ENCODE peak calls at places on chromosomes 2 and 18, in seven cellular contexts. T, D, F, X, A, Z and P are unnamed samples.

GRCh38 chr2:105517814-105518705 is 119.2 kb upstream of the FHL2 start:
- DNase-seq in T (no peak), D (no peak), F (no peak), X (peak), A (no peak), Z (peak), P (no peak)

GRCh38 chr2:230960026-230960425 is 35.0 kb upstream of the GPR55 start:
- DNase-seq in T (no peak), D (no peak), F (no peak), X (no peak), A (no peak), Z (no peak), P (no peak)

GRCh38 chr2:71070294-71071025 is 2.0 kb downstream of the NAGK start:
- DNase-seq in T (peak), D (peak), F (peak), X (peak), A (no peak), Z (peak), P (no peak)

GRCh38 chr2:175030380-175031271 is 25.4 kb upstream of the CHN1 start:
- DNase-seq in T (peak), D (peak), F (peak), X (peak), A (peak), Z (peak), P (no peak)

GRCh38 chr2:36318547-36318946 is 37.0 kb upstream of the CRIM1 start:
- DNase-seq in T (no peak), D (no peak), F (no peak), X (no peak), A (no peak), Z (no peak), P (no peak)

GRCh38 chr2:71069376-71069775 is 928 bp downstream of the NAGK start:
- DNase-seq in T (no peak), D (no peak), F (no peak), X (no peak), A (no peak), Z (peak), P (no peak)

GRCh38 chr2:150214626-150215025 is 272.8 kb downstream of the RND3 start:
- DNase-seq in T (no peak), D (peak), F (no peak), X (no peak), A (no peak), Z (no peak), P (no peak)

GRCh38 chr2:205763708-205764501 is 81.6 kb downstream of the NRP2 start:
- DNase-seq in T (peak), D (peak), F (peak), X (peak), A (peak), Z (peak), P (peak)

GRCh38 chr2:105294046-105294445 is 35.5 kb downstream of the TGFBRAP1 start:
- DNase-seq in T (no peak), D (no peak), F (no peak), X (no peak), A (no peak), Z (no peak), P (no peak)

GRCh38 chr2:163551974-163552373 is 183.8 kb downstream of the FIGN start:
- DNase-seq in T (no peak), D (no peak), F (no peak), X (no peak), A (no peak), Z (peak), P (no peak)

GRCh38 chr2:172962824-172963223 is 112.8 kb upstream of the MAP3K20 start:
- DNase-seq in T (no peak), D (no peak), F (peak), X (peak), A (peak), Z (peak), P (no peak)

GRCh38 chr2:105557021-105557420 is 158.2 kb upstream of the FHL2 start:
- DNase-seq in T (no peak), D (no peak), F (no peak), X (no peak), A (no peak), Z (no peak), P (no peak)

GRCh38 chr2:230893338-230893737 is 28.6 kb downstream of the ITM2C start:
- DNase-seq in T (no peak), D (peak), F (peak), X (no peak), A (no peak), Z (no peak), P (no peak)

GRCh38 chr2:58428286-58428552 is 187.1 kb upstream of the FANCL start:
- DNase-seq in T (no peak), D (peak), F (no peak), X (peak), A (no peak), Z (no peak), P (no peak)

GRCh38 chr2:241508240-241508509 is 209 bp downstream of the STK25 start:
- DNase-seq in T (no peak), D (no peak), F (no peak), X (no peak), A (no peak), Z (no peak), P (no peak)

GRCh38 chr2:176844461-176844860 is 368.1 kb upstream of the HNRNPA3 start:
- DNase-seq in T (no peak), D (no peak), F (no peak), X (no peak), A (no peak), Z (no peak), P (no peak)

GRCh38 chr2:147031897-147032296 is 812.9 kb upstream of the ACVR2A start:
- DNase-seq in T (no peak), D (no peak), F (no peak), X (no peak), A (no peak), Z (no peak), P (no peak)

GRCh38 chr2:142176941-142177340 is 46.1 kb upstream of the LRP1B start:
- DNase-seq in T (no peak), D (no peak), F (no peak), X (no peak), A (no peak), Z (no peak), P (no peak)

GRCh38 chr2:227308784-227309183 is 16.3 kb upstream of the MFF start:
- DNase-seq in T (no peak), D (no peak), F (no peak), X (no peak), A (no peak), Z (no peak), P (no peak)

GRCh38 chr18:36386150-36386920 is 88.8 kb downstream of the FHOD3 start:
- DNase-seq in T (no peak), D (no peak), F (no peak), X (no peak), A (no peak), Z (no peak), P (no peak)

GRCh38 chr18:2857491-2858063 is 10.8 kb downstream of the EMILIN2 start:
- DNase-seq in T (peak), D (no peak), F (peak), X (peak), A (no peak), Z (peak), P (no peak)

GRCh38 chr2:8281234-8281633 is 400.6 kb upstream of the ID2 start:
- DNase-seq in T (no peak), D (no peak), F (no peak), X (no peak), A (no peak), Z (no peak), P (no peak)

GRCh38 chr18:159037-159652 is 788 bp downstream of the USP14 start:
- DNase-seq in T (peak), D (peak), F (peak), X (peak), A (no peak), Z (no peak), P (no peak)

GRCh38 chr2:101518470-101519172 is 43.7 kb upstream of the RFX8 start:
- DNase-seq in T (peak), D (peak), F (no peak), X (peak), A (no peak), Z (peak), P (no peak)

GRCh38 chr2:210000464-210001324 is 1.7 kb upstream of the RPE start:
- DNase-seq in T (no peak), D (peak), F (peak), X (no peak), A (no peak), Z (no peak), P (no peak)

GRCh38 chr2:172836386-172837200 is 100.9 kb downstream of the RAPGEF4 start:
- DNase-seq in T (no peak), D (no peak), F (peak), X (no peak), A (peak), Z (peak), P (no peak)

GRCh38 chr2:27583390-27583915 is 611 bp downstream of the ZNF512 start:
- DNase-seq in T (no peak), D (peak), F (no peak), X (peak), A (no peak), Z (peak), P (no peak)

GRCh38 chr2:42547014-42547413 is 21.4 kb upstream of the MTA3 start:
- DNase-seq in T (no peak), D (no peak), F (peak), X (no peak), A (no peak), Z (no peak), P (no peak)

GRCh38 chr2:213015387-213016165 is 135.8 kb downstream of the IKZF2 start:
- DNase-seq in T (no peak), D (no peak), F (no peak), X (no peak), A (no peak), Z (no peak), P (no peak)

GRCh38 chr2:29983308-29983707 is 61.9 kb upstream of the ALK start:
- DNase-seq in T (no peak), D (no peak), F (no peak), X (no peak), A (no peak), Z (no peak), P (no peak)

GRCh38 chr2:30422437-30422805 is 24.6 kb upstream of the LCLAT1 start:
- DNase-seq in T (no peak), D (no peak), F (no peak), X (no peak), A (no peak), Z (no peak), P (no peak)

GRCh38 chr2:148338544-148338943 is 306.0 kb upstream of the EPC2 start:
- DNase-seq in T (no peak), D (no peak), F (no peak), X (peak), A (peak), Z (peak), P (no peak)

GRCh38 chr2:175036582-175037018 is 31.4 kb upstream of the CHN1 start:
- DNase-seq in T (peak), D (peak), F (no peak), X (peak), A (no peak), Z (peak), P (no peak)

GRCh38 chr2:54468643-54469042 is 12.5 kb downstream of the SPTBN1 start:
- DNase-seq in T (no peak), D (no peak), F (no peak), X (peak), A (no peak), Z (peak), P (no peak)

GRCh38 chr2:160007111-160007510 is 55.3 kb downstream of the PLA2R1 start:
- DNase-seq in T (no peak), D (peak), F (no peak), X (no peak), A (no peak), Z (no peak), P (no peak)

GRCh38 chr2:65256088-65256487 is 28.5 kb downstream of the ACTR2 start:
- DNase-seq in T (no peak), D (peak), F (no peak), X (no peak), A (no peak), Z (no peak), P (no peak)
- TF ChIP-seq CTCF in T (peak), D (no peak), F (no peak), X (no peak), A (no peak), Z (peak), P (peak)

GRCh38 chr2:98078699-98079098 is 8.3 kb upstream of the VWA3B start:
- DNase-seq in T (no peak), D (no peak), F (no peak), X (no peak), A (no peak), Z (no peak), P (no peak)
- H3K4me3 ChIP-seq in T (no peak), D (no peak), F (no peak), X (no peak), A (no peak), Z (no peak), P (no peak)

GRCh38 chr2:168245074-168245825 is 2.1 kb downstream of the STK39 start:
- DNase-seq in T (no peak), D (no peak), F (peak), X (peak), A (no peak), Z (no peak), P (no peak)

GRCh38 chr2:168244318-168244717 is 3.1 kb downstream of the STK39 start:
- DNase-seq in T (peak), D (no peak), F (no peak), X (peak), A (no peak), Z (no peak), P (no peak)

GRCh38 chr2:168247341-168248305 is at the start of gene STK39:
- DNase-seq in T (peak), D (peak), F (peak), X (peak), A (no peak), Z (peak), P (peak)

GRCh38 chr2:168246072-168246482 is 1.3 kb downstream of the STK39 start:
- DNase-seq in T (no peak), D (peak), F (no peak), X (no peak), A (no peak), Z (no peak), P (no peak)

GRCh38 chr2:168246483-168247340 is 683 bp downstream of the STK39 start:
- DNase-seq in T (peak), D (peak), F (peak), X (peak), A (no peak), Z (peak), P (peak)
- TF ChIP-seq CTCF in T (peak), D (peak), F (no peak), X (peak), A (peak), Z (peak), P (peak)

GRCh38 chr2:200809506-200810251 is 2.0 kb upstream of the BZW1 start:
- DNase-seq in T (no peak), D (no peak), F (no peak), X (peak), A (no peak), Z (no peak), P (no peak)
- H3K4me3 ChIP-seq in T (no peak), D (no peak), F (no peak), X (no peak), A (no peak), Z (no peak), P (no peak)

GRCh38 chr2:128057334-128057733 is 29.5 kb upstream of the SAP130 start:
- DNase-seq in T (no peak), D (no peak), F (no peak), X (no peak), A (no peak), Z (no peak), P (no peak)

GRCh38 chr2:128058114-128058513 is 30.3 kb upstream of the SAP130 start:
- DNase-seq in T (no peak), D (no peak), F (no peak), X (no peak), A (no peak), Z (no peak), P (no peak)

GRCh38 chr2:128053331-128053730 is 25.5 kb upstream of the SAP130 start:
- DNase-seq in T (no peak), D (no peak), F (no peak), X (no peak), A (no peak), Z (no peak), P (no peak)

GRCh38 chr2:128054104-128054503 is 26.2 kb upstream of the SAP130 start:
- DNase-seq in T (no peak), D (no peak), F (no peak), X (no peak), A (no peak), Z (no peak), P (no peak)
- TF ChIP-seq CTCF in T (no peak), D (peak), F (no peak), X (no peak), A (no peak), Z (no peak), P (no peak)